ENCODE peak calls at places on chromosome 4, in six cellular contexts. Q is left lung, I is ascending aorta, Z is body of pancreas, A is pancreas, E is endothelial cell of umbilical vein. X is an unnamed sample.
A peak's percentile ranks its signal among the peaks of the same experiment; 100 is the strongest.

GRCh38 chr4:172892300-172892699 is 276.3 kb upstream of the GALNT7 start:
- DNase-seq in Q (no peak), E (peak; percentile 40), Z (no peak), I (no peak), A (no peak), X (no peak)

GRCh38 chr4:119532319-119532718 is 96.3 kb downstream of the PDE5A start:
- DNase-seq in E (no peak), A (no peak), Q (no peak), I (no peak), Z (no peak), X (no peak)

GRCh38 chr4:112759313-112759712 is 122.4 kb downstream of the LARP7 start:
- DNase-seq in I (no peak), Q (no peak), E (no peak), Z (no peak), A (no peak), X (no peak)

GRCh38 chr4:183182873-183183725 is 84.0 kb downstream of the WWC2 start:
- DNase-seq in I (peak; percentile 66), Q (no peak), A (no peak), Z (no peak), E (peak; percentile 93), X (no peak)

GRCh38 chr4:68390205-68390604 is 40.3 kb upstream of the YTHDC1 start:
- DNase-seq in A (no peak), Q (no peak), Z (no peak), E (no peak), I (no peak), X (no peak)

GRCh38 chr4:66506985-66507384 is 836.7 kb upstream of the EPHA5 start:
- DNase-seq in E (no peak), Q (no peak), Z (no peak), I (no peak), A (no peak), X (no peak)

GRCh38 chr4:1534076-1534872 is 128.0 kb upstream of the NKX1-1 start:
- DNase-seq in A (peak; percentile 39), E (no peak), Q (peak; percentile 57), I (no peak), Z (no peak), X (no peak)

GRCh38 chr4:5722328-5722727 is 11.3 kb downstream of the EVC start:
- DNase-seq in Q (no peak), I (no peak), A (no peak), Z (no peak), E (no peak), X (no peak)

GRCh38 chr4:24322986-24323385 is 261.4 kb downstream of the DHX15 start:
- DNase-seq in I (no peak), E (no peak), Q (no peak), Z (no peak), A (no peak), X (no peak)

GRCh38 chr4:11765849-11766453 is 337.3 kb upstream of the HS3ST1 start:
- DNase-seq in I (no peak), Q (no peak), E (peak; percentile 75), Z (peak; percentile 16), A (no peak), X (no peak)

GRCh38 chr4:127732623-127733199 is 2.5 kb downstream of the SLC25A31 start:
- DNase-seq in A (no peak), I (no peak), E (peak; percentile 59), Z (no peak), Q (no peak), X (no peak)

GRCh38 chr4:178142724-178143123 is 700.5 kb upstream of the AGA start:
- DNase-seq in E (no peak), A (no peak), Z (no peak), I (no peak), Q (no peak), X (no peak)

GRCh38 chr4:99861120-99861905 is 32.9 kb downstream of the LAMTOR3 start:
- DNase-seq in A (no peak), E (no peak), Q (no peak), I (no peak), Z (no peak), X (no peak)

GRCh38 chr4:1723131-1723801 is 1.9 kb downstream of the TACC3 start:
- DNase-seq in Q (no peak), E (no peak), Z (no peak), A (peak; percentile 38), I (no peak), X (no peak)

GRCh38 chr4:123661080-123661737 is 264.6 kb downstream of the SPRY1 start:
- DNase-seq in E (peak; percentile 49), Q (no peak), I (no peak), A (no peak), Z (no peak), X (no peak)

GRCh38 chr4:37803348-37803973 is 23.0 kb upstream of the PGM2 start:
- DNase-seq in Z (no peak), Q (no peak), E (peak; percentile 74), A (no peak), I (no peak), X (no peak)

GRCh38 chr4:7957113-7957656 is 17.5 kb upstream of the AFAP1 start:
- DNase-seq in E (peak; percentile 83), A (no peak), I (no peak), Z (no peak), Q (no peak), X (no peak)

GRCh38 chr4:170979736-170980135 is 833.5 kb upstream of the GALNTL6 start:
- DNase-seq in I (peak; percentile 74), Z (no peak), Q (peak; percentile 61), A (no peak), E (no peak), X (no peak)

DNA sequence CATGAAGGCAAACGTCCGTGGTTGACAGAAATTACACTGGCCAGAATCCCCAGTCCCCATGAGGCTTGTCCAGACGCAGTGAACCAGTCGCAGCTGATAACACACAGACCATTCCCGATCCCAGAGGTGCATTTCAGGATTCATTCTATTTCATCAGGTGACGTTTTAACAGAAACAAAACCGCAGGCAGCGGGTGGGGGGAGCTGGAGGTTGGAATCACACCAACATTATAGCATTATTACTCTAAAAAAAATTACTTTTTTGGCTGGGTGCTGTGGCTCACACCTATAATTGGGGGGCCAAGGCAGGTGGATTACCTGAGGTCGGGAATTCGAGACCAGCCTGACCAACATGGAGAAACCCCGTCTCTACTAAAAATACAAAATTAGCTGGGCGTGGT is 25.2 kb downstream of the NOP14 start:
- DNase-seq in E (no peak), Q (no peak), Z (no peak), A (peak; percentile 28), I (peak; percentile 45), X (peak; percentile 1)
- H3K36me3 ChIP-seq in E (peaks cover 7% of the 10 kb centered on the region), Q (no peaks in the 10 kb centered on the region), Z (peaks cover 22% of the 10 kb centered on the region), A (no peaks in the 10 kb centered on the region), I (peaks cover 47% of the 10 kb centered on the region), X (peaks cover 57% of the 10 kb centered on the region)

DNA sequence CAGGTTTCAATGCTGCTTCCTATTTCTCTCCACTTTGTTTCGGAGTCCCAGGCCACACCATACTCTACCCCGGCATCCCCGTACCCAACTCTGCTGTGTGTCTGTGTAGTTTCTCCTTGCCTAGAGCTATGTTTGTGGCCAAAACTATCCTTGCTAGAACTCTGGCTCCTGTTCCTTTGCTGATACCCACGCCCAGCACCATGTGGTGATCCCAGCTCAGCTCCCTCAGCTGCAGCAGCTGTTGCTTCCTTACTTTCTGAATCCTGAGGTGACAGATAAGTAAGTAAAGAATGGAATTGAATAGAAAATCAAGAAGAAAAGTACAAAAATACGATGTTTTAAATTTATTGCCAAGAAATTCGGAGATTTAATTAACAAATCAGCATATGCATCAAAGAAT is 55.8 kb downstream of the CASP3 start:
- DNase-seq in A (no peak), E (no peak), Z (no peak), Q (no peak), I (no peak), X (no peak)
- H3K27ac ChIP-seq in A (no peak overlapping the region), E (no peak overlapping the region), Z (no peak overlapping the region), Q (no peak overlapping the region), I (no peak overlapping the region), X (no peak overlapping the region)

GRCh38 chr4:76657443-76657842 is 222.4 kb downstream of the SHROOM3 start:
- DNase-seq in Q (no peak), Z (no peak), A (no peak), I (no peak), E (no peak), X (no peak)
- TF ChIP-seq CTCF in Q (no peak), Z (no peak), A (no peak), I (no peak), E (no peak), X (no peak)

DNA sequence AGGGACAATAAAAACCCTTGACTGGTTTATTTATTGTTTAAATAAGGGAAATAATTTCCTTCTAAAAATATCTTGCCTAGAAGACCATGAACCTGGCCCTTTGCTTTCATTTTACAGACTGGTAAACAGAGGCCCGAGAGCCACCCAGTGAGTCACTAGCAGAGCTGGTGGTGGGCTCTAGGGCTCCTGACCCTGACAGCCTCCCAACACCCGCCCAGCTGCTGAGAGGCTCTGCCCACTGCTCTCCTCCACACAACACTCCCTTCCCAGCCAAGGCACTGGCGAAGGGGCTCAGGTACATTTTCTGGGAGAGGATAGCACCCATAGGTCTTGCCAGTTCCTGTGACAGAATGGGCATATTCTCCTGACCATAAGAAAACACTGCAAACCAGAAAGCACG is 18.1 kb upstream of the PPEF2 start:
- DNase-seq in I (no peak), Q (no peak), E (no peak), Z (no peak), A (no peak), X (no peak)
- H3K36me3 ChIP-seq in I (peaks cover 21% of the 10 kb centered on the region), Q (no peaks in the 10 kb centered on the region), E (no peaks in the 10 kb centered on the region), Z (no peaks in the 10 kb centered on the region), A (no peaks in the 10 kb centered on the region), X (peaks cover 71% of the 10 kb centered on the region)

GRCh38 chr4:155688211-155688610 is 21.6 kb downstream of the GUCY1A1 start:
- DNase-seq in Q (no peak), I (no peak), E (no peak), Z (no peak), A (no peak), X (no peak)
- H3K27ac ChIP-seq in Q (no peak overlapping the region), I (peak overlapping the region; percentile 45), E (no peak overlapping the region), Z (no peak overlapping the region), A (no peak overlapping the region), X (peak overlapping the region; percentile 76)